ENCODE peak calls at places on chromosomes 13 and 19, in seven cellular contexts. One of them, this sample, is unnamed.

GRCh38 chr19:1767464-1767933 is 14.2 kb downstream of the ONECUT3 start:
- DNase-seq in iris pigment epithelial cell: no peak
- DNase-seq in activated CD8-positive, alpha-beta T cell treated with anti-CD3 and anti-CD28 coated beads for 36 hours: peak; percentile 66
- DNase-seq in WTC11: peak; percentile 79
- DNase-seq in stimulated activated CD4-positive, alpha-beta T cell treated with anti-CD3 and anti-CD28 coated beads, TNF-alpha, amount 100 ng/mL, for 4 hours: peak; percentile 36
- DNase-seq in nucleus accumbens: peak; percentile 18
- DNase-seq in posterior cingulate gyrus: peak; percentile 45
- DNase-seq in this sample: no peak

GRCh38 chr13:67045357-67045756 is 184.8 kb downstream of the PCDH9 start:
- DNase-seq in iris pigment epithelial cell: no peak
- DNase-seq in stimulated activated CD4-positive, alpha-beta T cell treated with anti-CD3 and anti-CD28 coated beads, TNF-alpha, amount 100 ng/mL, for 4 hours: no peak
- DNase-seq in WTC11: no peak
- DNase-seq in nucleus accumbens: no peak
- DNase-seq in posterior cingulate gyrus: no peak
- DNase-seq in activated CD8-positive, alpha-beta T cell treated with anti-CD3 and anti-CD28 coated beads for 36 hours: no peak
- DNase-seq in this sample: no peak

GRCh38 chr13:35848868-35849644 is 282.1 kb downstream of the DCLK1 start:
- DNase-seq in stimulated activated CD4-positive, alpha-beta T cell treated with anti-CD3 and anti-CD28 coated beads, TNF-alpha, amount 100 ng/mL, for 4 hours: no peak
- DNase-seq in posterior cingulate gyrus: no peak
- DNase-seq in nucleus accumbens: no peak
- DNase-seq in WTC11: no peak
- DNase-seq in iris pigment epithelial cell: no peak
- DNase-seq in activated CD8-positive, alpha-beta T cell treated with anti-CD3 and anti-CD28 coated beads for 36 hours: no peak
- DNase-seq in this sample: no peak

GRCh38 chr13:38577048-38577447 is 109.8 kb upstream of the FREM2 start:
- DNase-seq in nucleus accumbens: no peak
- DNase-seq in posterior cingulate gyrus: no peak
- DNase-seq in iris pigment epithelial cell: peak; percentile 10
- DNase-seq in WTC11: no peak
- DNase-seq in stimulated activated CD4-positive, alpha-beta T cell treated with anti-CD3 and anti-CD28 coated beads, TNF-alpha, amount 100 ng/mL, for 4 hours: no peak
- DNase-seq in activated CD8-positive, alpha-beta T cell treated with anti-CD3 and anti-CD28 coated beads for 36 hours: no peak
- DNase-seq in this sample: no peak

GRCh38 chr13:39600766-39601165 is 2.2 kb downstream of the LHFPL6 start:
- DNase-seq in iris pigment epithelial cell: no peak
- DNase-seq in WTC11: peak; percentile 63
- DNase-seq in stimulated activated CD4-positive, alpha-beta T cell treated with anti-CD3 and anti-CD28 coated beads, TNF-alpha, amount 100 ng/mL, for 4 hours: no peak
- DNase-seq in activated CD8-positive, alpha-beta T cell treated with anti-CD3 and anti-CD28 coated beads for 36 hours: no peak
- DNase-seq in posterior cingulate gyrus: no peak
- DNase-seq in nucleus accumbens: peak; percentile 8
- DNase-seq in this sample: no peak

GRCh38 chr13:46810440-46810839 is 13.5 kb upstream of the ESD start:
- DNase-seq in WTC11: no peak
- DNase-seq in activated CD8-positive, alpha-beta T cell treated with anti-CD3 and anti-CD28 coated beads for 36 hours: no peak
- DNase-seq in nucleus accumbens: no peak
- DNase-seq in iris pigment epithelial cell: peak; percentile 55
- DNase-seq in posterior cingulate gyrus: no peak
- DNase-seq in stimulated activated CD4-positive, alpha-beta T cell treated with anti-CD3 and anti-CD28 coated beads, TNF-alpha, amount 100 ng/mL, for 4 hours: no peak
- DNase-seq in this sample: no peak

GRCh38 chr13:69363360-69363759 is 744.3 kb upstream of the ATXN8OS start:
- DNase-seq in iris pigment epithelial cell: no peak
- DNase-seq in posterior cingulate gyrus: no peak
- DNase-seq in activated CD8-positive, alpha-beta T cell treated with anti-CD3 and anti-CD28 coated beads for 36 hours: no peak
- DNase-seq in nucleus accumbens: no peak
- DNase-seq in stimulated activated CD4-positive, alpha-beta T cell treated with anti-CD3 and anti-CD28 coated beads, TNF-alpha, amount 100 ng/mL, for 4 hours: no peak
- DNase-seq in WTC11: no peak
- DNase-seq in this sample: no peak

GRCh38 chr13:113791761-113792160 is 32.7 kb downstream of the TMEM255B start:
- DNase-seq in activated CD8-positive, alpha-beta T cell treated with anti-CD3 and anti-CD28 coated beads for 36 hours: no peak
- DNase-seq in iris pigment epithelial cell: no peak
- DNase-seq in posterior cingulate gyrus: no peak
- DNase-seq in stimulated activated CD4-positive, alpha-beta T cell treated with anti-CD3 and anti-CD28 coated beads, TNF-alpha, amount 100 ng/mL, for 4 hours: no peak
- DNase-seq in WTC11: no peak
- DNase-seq in nucleus accumbens: no peak
- DNase-seq in this sample: no peak

GRCh38 chr19:3275583-3276340 is 51.3 kb downstream of the CELF5 start:
- DNase-seq in WTC11: peak; percentile 98
- DNase-seq in stimulated activated CD4-positive, alpha-beta T cell treated with anti-CD3 and anti-CD28 coated beads, TNF-alpha, amount 100 ng/mL, for 4 hours: peak; percentile 83
- DNase-seq in nucleus accumbens: peak; percentile 94
- DNase-seq in activated CD8-positive, alpha-beta T cell treated with anti-CD3 and anti-CD28 coated beads for 36 hours: peak; percentile 96
- DNase-seq in iris pigment epithelial cell: peak; percentile 83
- DNase-seq in posterior cingulate gyrus: no peak
- DNase-seq in this sample: peak; percentile 50

GRCh38 chr19:4379383-4380253 is 20.7 kb downstream of the SH3GL1 start:
- DNase-seq in activated CD8-positive, alpha-beta T cell treated with anti-CD3 and anti-CD28 coated beads for 36 hours: peak; percentile 82
- DNase-seq in posterior cingulate gyrus: no peak
- DNase-seq in WTC11: no peak
- DNase-seq in stimulated activated CD4-positive, alpha-beta T cell treated with anti-CD3 and anti-CD28 coated beads, TNF-alpha, amount 100 ng/mL, for 4 hours: no peak
- DNase-seq in nucleus accumbens: peak; percentile 30
- DNase-seq in iris pigment epithelial cell: peak; percentile 48
- DNase-seq in this sample: no peak

GRCh38 chr13:72437458-72437857 is 290.0 kb downstream of the MZT1 start:
- DNase-seq in stimulated activated CD4-positive, alpha-beta T cell treated with anti-CD3 and anti-CD28 coated beads, TNF-alpha, amount 100 ng/mL, for 4 hours: no peak
- DNase-seq in nucleus accumbens: no peak
- DNase-seq in activated CD8-positive, alpha-beta T cell treated with anti-CD3 and anti-CD28 coated beads for 36 hours: no peak
- DNase-seq in posterior cingulate gyrus: no peak
- DNase-seq in WTC11: no peak
- DNase-seq in iris pigment epithelial cell: peak; percentile 75
- DNase-seq in this sample: no peak

GRCh38 chr19:39146091-39146490 is 20.5 kb downstream of the PAK4 start:
- DNase-seq in activated CD8-positive, alpha-beta T cell treated with anti-CD3 and anti-CD28 coated beads for 36 hours: no peak
- DNase-seq in iris pigment epithelial cell: no peak
- DNase-seq in WTC11: no peak
- DNase-seq in posterior cingulate gyrus: no peak
- DNase-seq in stimulated activated CD4-positive, alpha-beta T cell treated with anti-CD3 and anti-CD28 coated beads, TNF-alpha, amount 100 ng/mL, for 4 hours: no peak
- DNase-seq in nucleus accumbens: no peak
- DNase-seq in this sample: no peak

GRCh38 chr19:1863638-1864479 is 480 bp upstream of the KLF16 start:
- DNase-seq in posterior cingulate gyrus: peak; percentile 82
- DNase-seq in nucleus accumbens: peak; percentile 92
- DNase-seq in stimulated activated CD4-positive, alpha-beta T cell treated with anti-CD3 and anti-CD28 coated beads, TNF-alpha, amount 100 ng/mL, for 4 hours: peak; percentile 91
- DNase-seq in activated CD8-positive, alpha-beta T cell treated with anti-CD3 and anti-CD28 coated beads for 36 hours: peak; percentile 95
- DNase-seq in iris pigment epithelial cell: peak; percentile 90
- DNase-seq in WTC11: peak; percentile 94
- DNase-seq in this sample: peak; percentile 67

GRCh38 chr13:75222031-75222430 is 259.9 kb downstream of the TBC1D4 start:
- DNase-seq in activated CD8-positive, alpha-beta T cell treated with anti-CD3 and anti-CD28 coated beads for 36 hours: no peak
- DNase-seq in nucleus accumbens: no peak
- DNase-seq in WTC11: no peak
- DNase-seq in posterior cingulate gyrus: no peak
- DNase-seq in iris pigment epithelial cell: peak; percentile 72
- DNase-seq in stimulated activated CD4-positive, alpha-beta T cell treated with anti-CD3 and anti-CD28 coated beads, TNF-alpha, amount 100 ng/mL, for 4 hours: no peak
- DNase-seq in this sample: no peak

GRCh38 chr13:73708393-73708985 is 425.7 kb downstream of the KLF12 start:
- DNase-seq in iris pigment epithelial cell: peak; percentile 73
- DNase-seq in nucleus accumbens: peak; percentile 39
- DNase-seq in posterior cingulate gyrus: peak; percentile 47
- DNase-seq in WTC11: peak; percentile 49
- DNase-seq in activated CD8-positive, alpha-beta T cell treated with anti-CD3 and anti-CD28 coated beads for 36 hours: peak; percentile 66
- DNase-seq in stimulated activated CD4-positive, alpha-beta T cell treated with anti-CD3 and anti-CD28 coated beads, TNF-alpha, amount 100 ng/mL, for 4 hours: peak; percentile 29
- DNase-seq in this sample: no peak

GRCh38 chr13:78659450-78660110 is 625 bp upstream of the OBI1 start:
- DNase-seq in iris pigment epithelial cell: no peak
- DNase-seq in WTC11: no peak
- DNase-seq in activated CD8-positive, alpha-beta T cell treated with anti-CD3 and anti-CD28 coated beads for 36 hours: no peak
- DNase-seq in stimulated activated CD4-positive, alpha-beta T cell treated with anti-CD3 and anti-CD28 coated beads, TNF-alpha, amount 100 ng/mL, for 4 hours: no peak
- DNase-seq in posterior cingulate gyrus: no peak
- DNase-seq in nucleus accumbens: no peak
- DNase-seq in this sample: no peak

GRCh38 chr13:102708211-102708610 is 13.4 kb upstream of the METTL21C start:
- DNase-seq in nucleus accumbens: no peak
- DNase-seq in posterior cingulate gyrus: no peak
- DNase-seq in iris pigment epithelial cell: no peak
- DNase-seq in activated CD8-positive, alpha-beta T cell treated with anti-CD3 and anti-CD28 coated beads for 36 hours: no peak
- DNase-seq in stimulated activated CD4-positive, alpha-beta T cell treated with anti-CD3 and anti-CD28 coated beads, TNF-alpha, amount 100 ng/mL, for 4 hours: no peak
- DNase-seq in WTC11: no peak
- DNase-seq in this sample: no peak

GRCh38 chr13:110397445-110397844 is 90.4 kb downstream of the COL4A2 start:
- DNase-seq in nucleus accumbens: peak; percentile 35
- DNase-seq in iris pigment epithelial cell: peak; percentile 86
- DNase-seq in activated CD8-positive, alpha-beta T cell treated with anti-CD3 and anti-CD28 coated beads for 36 hours: no peak
- DNase-seq in WTC11: no peak
- DNase-seq in stimulated activated CD4-positive, alpha-beta T cell treated with anti-CD3 and anti-CD28 coated beads, TNF-alpha, amount 100 ng/mL, for 4 hours: no peak
- DNase-seq in posterior cingulate gyrus: peak; percentile 64
- DNase-seq in this sample: no peak

GRCh38 chr13:20193924-20194631 is 1.3 kb upstream of the GJB2 start:
- DNase-seq in activated CD8-positive, alpha-beta T cell treated with anti-CD3 and anti-CD28 coated beads for 36 hours: peak; percentile 41
- DNase-seq in stimulated activated CD4-positive, alpha-beta T cell treated with anti-CD3 and anti-CD28 coated beads, TNF-alpha, amount 100 ng/mL, for 4 hours: no peak
- DNase-seq in WTC11: no peak
- DNase-seq in nucleus accumbens: no peak
- DNase-seq in posterior cingulate gyrus: no peak
- DNase-seq in iris pigment epithelial cell: no peak
- DNase-seq in this sample: no peak

GRCh38 chr19:41376998-41377365 is 649 bp downstream of the TMEM91 start:
- DNase-seq in iris pigment epithelial cell: no peak
- DNase-seq in stimulated activated CD4-positive, alpha-beta T cell treated with anti-CD3 and anti-CD28 coated beads, TNF-alpha, amount 100 ng/mL, for 4 hours: peak; percentile 46
- DNase-seq in nucleus accumbens: peak; percentile 54
- DNase-seq in activated CD8-positive, alpha-beta T cell treated with anti-CD3 and anti-CD28 coated beads for 36 hours: peak; percentile 64
- DNase-seq in WTC11: no peak
- DNase-seq in posterior cingulate gyrus: no peak
- DNase-seq in this sample: no peak

GRCh38 chr13:28753208-28753892 is 34.6 kb upstream of the SLC46A3 start:
- DNase-seq in stimulated activated CD4-positive, alpha-beta T cell treated with anti-CD3 and anti-CD28 coated beads, TNF-alpha, amount 100 ng/mL, for 4 hours: no peak
- DNase-seq in nucleus accumbens: no peak
- DNase-seq in activated CD8-positive, alpha-beta T cell treated with anti-CD3 and anti-CD28 coated beads for 36 hours: no peak
- DNase-seq in WTC11: peak; percentile 36
- DNase-seq in iris pigment epithelial cell: peak; percentile 87
- DNase-seq in posterior cingulate gyrus: no peak
- DNase-seq in this sample: peak; percentile 76

GRCh38 chr13:34533941-34534340 is 408.1 kb upstream of the NBEA start:
- DNase-seq in stimulated activated CD4-positive, alpha-beta T cell treated with anti-CD3 and anti-CD28 coated beads, TNF-alpha, amount 100 ng/mL, for 4 hours: no peak
- DNase-seq in iris pigment epithelial cell: no peak
- DNase-seq in nucleus accumbens: no peak
- DNase-seq in WTC11: no peak
- DNase-seq in posterior cingulate gyrus: no peak
- DNase-seq in activated CD8-positive, alpha-beta T cell treated with anti-CD3 and anti-CD28 coated beads for 36 hours: no peak
- DNase-seq in this sample: no peak

GRCh38 chr13:99281811-99282263 is 23.7 kb upstream of the GPR18 start:
- DNase-seq in nucleus accumbens: no peak
- DNase-seq in activated CD8-positive, alpha-beta T cell treated with anti-CD3 and anti-CD28 coated beads for 36 hours: peak; percentile 73
- DNase-seq in stimulated activated CD4-positive, alpha-beta T cell treated with anti-CD3 and anti-CD28 coated beads, TNF-alpha, amount 100 ng/mL, for 4 hours: no peak
- DNase-seq in WTC11: no peak
- DNase-seq in posterior cingulate gyrus: no peak
- DNase-seq in iris pigment epithelial cell: no peak
- DNase-seq in this sample: no peak

GRCh38 chr19:13002389-13002898 is 7.2 kb downstream of the NFIX start:
- DNase-seq in iris pigment epithelial cell: no peak
- DNase-seq in WTC11: no peak
- DNase-seq in stimulated activated CD4-positive, alpha-beta T cell treated with anti-CD3 and anti-CD28 coated beads, TNF-alpha, amount 100 ng/mL, for 4 hours: no peak
- DNase-seq in activated CD8-positive, alpha-beta T cell treated with anti-CD3 and anti-CD28 coated beads for 36 hours: no peak
- DNase-seq in nucleus accumbens: peak; percentile 86
- DNase-seq in posterior cingulate gyrus: peak; percentile 90
- DNase-seq in this sample: no peak

GRCh38 chr13:33363328-33363727 is 77.8 kb upstream of the STARD13 start:
- DNase-seq in nucleus accumbens: no peak
- DNase-seq in posterior cingulate gyrus: no peak
- DNase-seq in WTC11: no peak
- DNase-seq in activated CD8-positive, alpha-beta T cell treated with anti-CD3 and anti-CD28 coated beads for 36 hours: no peak
- DNase-seq in stimulated activated CD4-positive, alpha-beta T cell treated with anti-CD3 and anti-CD28 coated beads, TNF-alpha, amount 100 ng/mL, for 4 hours: no peak
- DNase-seq in iris pigment epithelial cell: no peak
- DNase-seq in this sample: no peak

GRCh38 chr19:47112166-47112663 is 1.4 kb downstream of the ZC3H4 start:
- DNase-seq in posterior cingulate gyrus: peak; percentile 79
- DNase-seq in iris pigment epithelial cell: peak; percentile 89
- DNase-seq in activated CD8-positive, alpha-beta T cell treated with anti-CD3 and anti-CD28 coated beads for 36 hours: peak; percentile 87
- DNase-seq in stimulated activated CD4-positive, alpha-beta T cell treated with anti-CD3 and anti-CD28 coated beads, TNF-alpha, amount 100 ng/mL, for 4 hours: peak; percentile 84
- DNase-seq in nucleus accumbens: peak; percentile 84
- DNase-seq in WTC11: peak; percentile 76
- DNase-seq in this sample: no peak

GRCh38 chr13:95603887-95604533 is 40.5 kb downstream of the DZIP1 start:
- DNase-seq in stimulated activated CD4-positive, alpha-beta T cell treated with anti-CD3 and anti-CD28 coated beads, TNF-alpha, amount 100 ng/mL, for 4 hours: no peak
- DNase-seq in posterior cingulate gyrus: no peak
- DNase-seq in nucleus accumbens: peak; percentile 11
- DNase-seq in WTC11: no peak
- DNase-seq in activated CD8-positive, alpha-beta T cell treated with anti-CD3 and anti-CD28 coated beads for 36 hours: no peak
- DNase-seq in iris pigment epithelial cell: peak; percentile 82
- DNase-seq in this sample: peak; percentile 27

GRCh38 chr13:47294691-47295090 is 397.8 kb upstream of the HTR2A start:
- DNase-seq in activated CD8-positive, alpha-beta T cell treated with anti-CD3 and anti-CD28 coated beads for 36 hours: no peak
- DNase-seq in stimulated activated CD4-positive, alpha-beta T cell treated with anti-CD3 and anti-CD28 coated beads, TNF-alpha, amount 100 ng/mL, for 4 hours: no peak
- DNase-seq in iris pigment epithelial cell: no peak
- DNase-seq in nucleus accumbens: no peak
- DNase-seq in WTC11: no peak
- DNase-seq in posterior cingulate gyrus: no peak
- DNase-seq in this sample: no peak

GRCh38 chr13:86563308-86563707 is 764.1 kb upstream of the SLITRK6 start:
- DNase-seq in stimulated activated CD4-positive, alpha-beta T cell treated with anti-CD3 and anti-CD28 coated beads, TNF-alpha, amount 100 ng/mL, for 4 hours: no peak
- DNase-seq in posterior cingulate gyrus: no peak
- DNase-seq in activated CD8-positive, alpha-beta T cell treated with anti-CD3 and anti-CD28 coated beads for 36 hours: no peak
- DNase-seq in nucleus accumbens: no peak
- DNase-seq in WTC11: no peak
- DNase-seq in iris pigment epithelial cell: peak; percentile 18
- DNase-seq in this sample: no peak

GRCh38 chr19:50387868-50388245 is 3.7 kb downstream of the POLD1 start:
- DNase-seq in stimulated activated CD4-positive, alpha-beta T cell treated with anti-CD3 and anti-CD28 coated beads, TNF-alpha, amount 100 ng/mL, for 4 hours: no peak
- DNase-seq in iris pigment epithelial cell: no peak
- DNase-seq in activated CD8-positive, alpha-beta T cell treated with anti-CD3 and anti-CD28 coated beads for 36 hours: no peak
- DNase-seq in posterior cingulate gyrus: no peak
- DNase-seq in nucleus accumbens: no peak
- DNase-seq in WTC11: no peak
- DNase-seq in this sample: no peak

GRCh38 chr13:68439821-68440220 is 1209.7 kb upstream of the PCDH9 start:
- DNase-seq in iris pigment epithelial cell: peak; percentile 37
- DNase-seq in posterior cingulate gyrus: no peak
- DNase-seq in stimulated activated CD4-positive, alpha-beta T cell treated with anti-CD3 and anti-CD28 coated beads, TNF-alpha, amount 100 ng/mL, for 4 hours: no peak
- DNase-seq in WTC11: no peak
- DNase-seq in activated CD8-positive, alpha-beta T cell treated with anti-CD3 and anti-CD28 coated beads for 36 hours: no peak
- DNase-seq in nucleus accumbens: no peak
- DNase-seq in this sample: no peak

GRCh38 chr13:96020155-96020575 is 33.0 kb downstream of the UGGT2 start:
- DNase-seq in WTC11: no peak
- DNase-seq in activated CD8-positive, alpha-beta T cell treated with anti-CD3 and anti-CD28 coated beads for 36 hours: peak; percentile 21
- DNase-seq in stimulated activated CD4-positive, alpha-beta T cell treated with anti-CD3 and anti-CD28 coated beads, TNF-alpha, amount 100 ng/mL, for 4 hours: no peak
- DNase-seq in iris pigment epithelial cell: peak; percentile 82
- DNase-seq in posterior cingulate gyrus: peak; percentile 37
- DNase-seq in nucleus accumbens: peak; percentile 1
- DNase-seq in this sample: peak; percentile 59

GRCh38 chr13:108342369-108343289 is 73.1 kb downstream of the TNFSF13B start:
- DNase-seq in WTC11: no peak
- DNase-seq in posterior cingulate gyrus: no peak
- DNase-seq in stimulated activated CD4-positive, alpha-beta T cell treated with anti-CD3 and anti-CD28 coated beads, TNF-alpha, amount 100 ng/mL, for 4 hours: no peak
- DNase-seq in iris pigment epithelial cell: peak; percentile 72
- DNase-seq in nucleus accumbens: no peak
- DNase-seq in activated CD8-positive, alpha-beta T cell treated with anti-CD3 and anti-CD28 coated beads for 36 hours: no peak
- DNase-seq in this sample: no peak

GRCh38 chr13:67226686-67227085 is 3.5 kb downstream of the PCDH9 start:
- DNase-seq in nucleus accumbens: no peak
- DNase-seq in stimulated activated CD4-positive, alpha-beta T cell treated with anti-CD3 and anti-CD28 coated beads, TNF-alpha, amount 100 ng/mL, for 4 hours: no peak
- DNase-seq in posterior cingulate gyrus: no peak
- DNase-seq in WTC11: no peak
- DNase-seq in activated CD8-positive, alpha-beta T cell treated with anti-CD3 and anti-CD28 coated beads for 36 hours: no peak
- DNase-seq in iris pigment epithelial cell: no peak
- DNase-seq in this sample: no peak

GRCh38 chr19:16295071-16295470 is 29.6 kb upstream of the KLF2 start:
- DNase-seq in WTC11: no peak
- DNase-seq in nucleus accumbens: no peak
- DNase-seq in posterior cingulate gyrus: no peak
- DNase-seq in stimulated activated CD4-positive, alpha-beta T cell treated with anti-CD3 and anti-CD28 coated beads, TNF-alpha, amount 100 ng/mL, for 4 hours: no peak
- DNase-seq in activated CD8-positive, alpha-beta T cell treated with anti-CD3 and anti-CD28 coated beads for 36 hours: no peak
- DNase-seq in iris pigment epithelial cell: no peak
- DNase-seq in this sample: no peak

GRCh38 chr19:29942404-29943261 is 594 bp downstream of the URI1 start:
- DNase-seq in iris pigment epithelial cell: peak; percentile 34
- DNase-seq in activated CD8-positive, alpha-beta T cell treated with anti-CD3 and anti-CD28 coated beads for 36 hours: peak; percentile 84
- DNase-seq in stimulated activated CD4-positive, alpha-beta T cell treated with anti-CD3 and anti-CD28 coated beads, TNF-alpha, amount 100 ng/mL, for 4 hours: peak; percentile 54
- DNase-seq in posterior cingulate gyrus: peak; percentile 59
- DNase-seq in nucleus accumbens: peak; percentile 51
- DNase-seq in WTC11: peak; percentile 50
- DNase-seq in this sample: no peak

This sample was measured in LNCaP clone FGC.